ENCODE peak calls at places on chromosomes 12 and 14, in four cellular contexts. N is stomach, M is breast epithelium, S is A549. T is an unnamed sample.
A peak's percentile ranks its signal among the peaks of the same experiment; 100 is the strongest.

GRCh38 chr14:75578099-75578785 is at the start of gene FLVCR2:
- DNase-seq in N (peak; percentile 74), M (peak; percentile 82), S (peak; percentile 62), T (peak; percentile 92)

GRCh38 chr12:113050808-113051207 is 5.7 kb upstream of the DTX1 start:
- DNase-seq in N (no peak), M (no peak), S (no peak), T (no peak)

GRCh38 chr14:90871605-90872233 is 55.5 kb upstream of the TTC7B start:
- DNase-seq in N (no peak), M (no peak), S (peak; percentile 15), T (no peak)

GRCh38 chr12:122865268-122866231 is 30.3 kb downstream of the HIP1R start:
- DNase-seq in N (peak; percentile 83), M (peak; percentile 52), S (peak; percentile 64), T (no peak)

GRCh38 chr12:69266045-69266635 is 26.8 kb downstream of the CPSF6 start:
- DNase-seq in N (no peak), M (no peak), S (no peak), T (no peak)

GRCh38 chr14:50308363-50308762 is 3.7 kb downstream of the L2HGDH start:
- DNase-seq in N (no peak), M (no peak), S (peak; percentile 29), T (no peak)

GRCh38 chr14:68723808-68724268 is 69.0 kb downstream of the ZFP36L1 start:
- DNase-seq in N (no peak), M (no peak), S (peak; percentile 25), T (no peak)

GRCh38 chr14:77071938-77072388 is 26.1 kb upstream of the CIPC start:
- DNase-seq in N (no peak), M (no peak), S (no peak), T (no peak)

GRCh38 chr12:52879394-52880351 is 25.2 kb downstream of the KRT8 start:
- DNase-seq in N (peak; percentile 82), M (peak; percentile 84), S (peak; percentile 98), T (peak; percentile 66)
- H3K4me3 ChIP-seq in N (peak overlapping the region; percentile 15), M (peak overlapping the region; percentile 52), S (peak overlapping the region; percentile 14), T (peak overlapping the region; percentile 33)

DNA sequence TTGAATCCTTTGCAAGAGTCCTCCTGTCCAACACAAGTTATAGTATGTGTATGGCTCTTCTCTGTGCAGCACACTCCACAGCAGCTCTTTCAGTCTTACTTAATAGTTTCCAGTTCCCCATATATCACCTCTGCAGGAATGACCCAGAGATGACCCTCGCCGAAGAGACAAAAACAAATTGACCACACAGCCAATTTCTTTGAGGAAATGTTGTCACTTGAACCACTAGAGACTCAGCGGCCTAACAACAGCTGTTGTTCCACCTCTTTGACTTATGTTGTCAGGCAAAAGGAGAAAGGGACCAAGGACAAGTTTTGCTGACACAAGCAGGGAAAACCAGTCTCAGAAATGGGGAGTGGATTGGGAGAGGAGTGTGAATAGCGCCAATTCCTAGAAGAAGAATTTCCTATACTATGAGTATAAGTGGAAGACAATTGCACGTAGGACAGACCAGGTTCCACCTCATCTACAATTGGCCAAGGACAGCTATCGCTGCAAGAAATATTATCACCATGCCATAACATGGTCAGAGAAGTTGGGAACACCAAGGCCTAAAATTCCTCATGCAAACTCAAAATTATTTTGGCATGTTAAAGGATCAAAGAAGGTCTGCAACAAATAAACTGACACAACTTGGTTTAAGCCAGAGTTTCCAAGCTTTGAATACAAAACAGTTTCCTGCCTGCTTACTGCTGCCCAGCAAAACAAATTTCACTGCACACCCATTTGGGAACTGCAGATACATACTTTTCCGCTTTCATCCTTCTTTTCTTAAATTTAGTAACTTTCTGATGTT is 41.7 kb upstream of the ITPR2 start:
- DNase-seq in N (no peak), M (no peak), S (no peak), T (no peak)
- H3K4me1 ChIP-seq in N (peaks cover 30% of the 10 kb centered on the region), M (no peaks in the 10 kb centered on the region), S (peaks cover 12% of the 10 kb centered on the region), T (peaks cover 24% of the 10 kb centered on the region)

GRCh38 chr12:104735801-104736200 is 222.3 kb downstream of the SLC41A2 start:
- DNase-seq in N (no peak), M (no peak), S (no peak), T (no peak)
- H3K4me3 ChIP-seq in N (no peak overlapping the region), M (no peak overlapping the region), S (no peak overlapping the region), T (no peak overlapping the region)

GRCh38 chr12:53389702-53390101 is 9.7 kb downstream of the SP1 start:
- DNase-seq in N (no peak), M (no peak), S (no peak), T (no peak)
- H3K4me1 ChIP-seq in N (peaks cover 75% of the 10 kb centered on the region), M (peaks cover 27% of the 10 kb centered on the region), S (peaks cover 42% of the 10 kb centered on the region), T (peaks cover 62% of the 10 kb centered on the region)

DNA sequence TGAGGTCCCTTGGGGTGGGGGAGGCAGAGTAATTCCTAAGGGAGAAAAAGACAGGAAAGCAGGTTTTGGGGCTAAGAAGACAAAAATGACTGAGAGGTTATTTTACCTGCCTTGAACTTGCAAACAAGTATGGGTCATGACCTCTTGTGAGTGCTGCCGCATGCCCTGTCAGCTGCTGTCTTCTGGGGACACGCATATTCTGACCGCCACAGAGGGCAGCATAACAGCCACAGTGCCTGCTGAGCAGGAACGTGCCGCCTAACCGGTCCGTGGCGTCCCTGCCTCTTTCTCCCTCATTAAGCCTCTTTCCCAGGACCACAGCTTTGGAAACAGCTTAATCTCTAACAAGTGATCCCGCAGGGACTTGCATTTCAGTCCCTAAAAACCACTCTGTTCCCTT is 51.3 kb upstream of the KCNA1 start:
- DNase-seq in N (no peak), M (no peak), S (no peak), T (no peak)
- H3K4me3 ChIP-seq in N (no peak overlapping the region), M (peak overlapping the region; percentile 45), S (no peak overlapping the region), T (no peak overlapping the region)

T was measured in psoas muscle.